ENCODE peak calls at places on chromosomes 4 and X, in ten cellular contexts. F is foreskin keratinocyte, I is ascending aorta, B is transverse colon, H is mammary epithelial cell, T is IMR-90, K is breast epithelium, C is body of pancreas, A is cardiac muscle cell, S is heart left ventricle. Q is an unnamed sample. For H3K27me3, the result is how much of the 10 kb centered on the place peaks cover.

GRCh38 chr4:174222266-174222872 is 61.1 kb downstream of the FBXO8 start:
- DNase-seq in F (no peak), I (no peak), T (peak), K (no peak), S (no peak), B (no peak), C (no peak), H (peak), A (peak), Q (no peak)

GRCh38 chr4:106039796-106040195 is 144.5 kb downstream of the NPNT start:
- DNase-seq in T (peak), C (no peak), K (no peak), S (no peak), H (no peak), A (no peak), I (no peak), F (no peak), B (no peak), Q (no peak)

GRCh38 chr4:89357346-89357745 is 49.7 kb upstream of the GPRIN3 start:
- DNase-seq in S (no peak), B (no peak), T (no peak), C (no peak), K (no peak), F (no peak), A (no peak), I (no peak), H (no peak), Q (no peak)

GRCh38 chr4:94068712-94069111 is 139.0 kb upstream of the SMARCAD1 start:
- DNase-seq in H (no peak), K (no peak), C (no peak), A (no peak), T (no peak), F (no peak), B (no peak), S (no peak), I (no peak), Q (no peak)

GRCh38 chr4:2066011-2066551 is 7.0 kb downstream of the NAT8L start:
- DNase-seq in K (no peak), I (no peak), F (no peak), S (peak), B (no peak), T (no peak), H (no peak), C (no peak), A (no peak), Q (no peak)

GRCh38 chr4:173527103-173527876 is 2.7 kb downstream of the HAND2 start:
- DNase-seq in F (no peak), B (no peak), I (peak), A (peak), C (no peak), H (no peak), T (no peak), K (no peak), S (no peak), Q (no peak)

GRCh38 chr4:165095291-165095690 is 17.4 kb downstream of the TMEM192 start:
- DNase-seq in B (no peak), C (no peak), T (no peak), A (no peak), H (no peak), F (no peak), I (no peak), K (no peak), S (no peak), Q (no peak)

GRCh38 chr4:163404570-163404969 is 60.9 kb downstream of the NPY5R start:
- DNase-seq in T (no peak), S (no peak), K (no peak), H (no peak), F (no peak), I (no peak), A (no peak), B (peak), C (peak), Q (no peak)

GRCh38 chr4:112377701-112378620 is 80.8 kb downstream of the ALPK1 start:
- DNase-seq in A (no peak), C (no peak), T (no peak), H (no peak), B (no peak), S (no peak), I (no peak), F (no peak), K (no peak), Q (no peak)

GRCh38 chr4:127463883-127464282 is 168.9 kb upstream of the INTU start:
- DNase-seq in H (no peak), A (no peak), F (no peak), I (no peak), K (no peak), T (no peak), C (no peak), B (no peak), S (no peak), Q (peak)

GRCh38 chrX:56764975-56765791 is 36.1 kb downstream of the NBDY start:
- DNase-seq in K (peak), H (no peak), I (peak), B (peak), F (no peak), A (no peak), C (no peak), S (no peak), T (no peak), Q (no peak)

GRCh38 chr4:61500883-61501282 is 300.8 kb downstream of the ADGRL3 start:
- DNase-seq in C (no peak), H (peak), I (no peak), T (no peak), F (peak), A (no peak), B (no peak), K (no peak), S (no peak), Q (no peak)

GRCh38 chrX:87409113-87409841 is 108.3 kb upstream of the KLHL4 start:
- DNase-seq in C (peak), A (peak), I (peak), T (peak), K (peak), H (peak), B (no peak), S (peak), F (peak), Q (peak)

GRCh38 chrX:112513154-112513553 is 166.6 kb downstream of the LHFPL1 start:
- DNase-seq in H (no peak), F (peak), S (no peak), I (no peak), T (peak), C (no peak), A (no peak), K (peak), B (no peak), Q (no peak)

GRCh38 chrX:69313622-69314290 is 148.5 kb upstream of the PJA1 start:
- DNase-seq in S (no peak), K (no peak), F (no peak), H (no peak), T (no peak), I (peak), C (no peak), A (no peak), B (no peak), Q (no peak)

GRCh38 chr4:121711263-121712000 is 14.7 kb upstream of the ANXA5 start:
- DNase-seq in A (peak), K (peak), S (peak), C (peak), T (peak), B (peak), H (peak), F (peak), I (peak), Q (peak)

GRCh38 chr4:173763374-173763773 is 233.3 kb upstream of the HAND2 start:
- DNase-seq in F (no peak), B (no peak), K (no peak), T (no peak), A (no peak), I (no peak), C (no peak), S (no peak), H (no peak), Q (no peak)

GRCh38 chrX:108036298-108036973 is 8.4 kb upstream of the VSIG1 start:
- DNase-seq in C (no peak), K (no peak), A (no peak), T (peak), I (no peak), B (no peak), H (peak), S (no peak), F (peak), Q (no peak)

GRCh38 chr4:138367942-138368341 is 125.8 kb upstream of the SLC7A11 start:
- DNase-seq in F (no peak), B (no peak), T (no peak), C (peak), I (no peak), S (no peak), H (no peak), A (no peak), K (no peak), Q (no peak)

GRCh38 chrX:39969099-39969825 is 128.5 kb downstream of the BCOR start:
- DNase-seq in F (no peak), A (peak), H (no peak), I (no peak), S (no peak), C (peak), T (no peak), K (no peak), B (no peak), Q (peak)

GRCh38 chr4:2961411-2962098 is 1.7 kb downstream of the NOP14 start:
- DNase-seq in T (no peak), S (no peak), K (no peak), F (no peak), I (no peak), H (no peak), B (no peak), C (no peak), A (no peak), Q (no peak)

GRCh38 chr4:56817840-56818491 is 3.5 kb downstream of the SPINK2 start:
- DNase-seq in B (no peak), F (peak), H (peak), S (no peak), C (no peak), A (no peak), K (no peak), T (no peak), I (no peak), Q (no peak)

GRCh38 chr4:112002301-112002700 is 143.0 kb upstream of the FAM241A start:
- DNase-seq in S (no peak), H (peak), F (peak), B (no peak), K (no peak), C (no peak), A (no peak), T (no peak), I (no peak), Q (no peak)

GRCh38 chr4:110046588-110047049 is 133.9 kb downstream of the EGF start:
- DNase-seq in F (peak), A (no peak), C (no peak), T (peak), H (peak), S (no peak), B (no peak), K (no peak), I (no peak), Q (no peak)

GRCh38 chr4:78022517-78022916 is 34.6 kb upstream of the FRAS1 start:
- DNase-seq in B (no peak), C (no peak), T (no peak), H (no peak), A (no peak), F (no peak), K (no peak), I (no peak), S (no peak), Q (peak)

GRCh38 chr4:124019749-124020549 is 623.4 kb downstream of the SPRY1 start:
- DNase-seq in C (no peak), B (no peak), F (no peak), H (no peak), K (no peak), S (no peak), I (no peak), T (no peak), A (no peak), Q (no peak)

GRCh38 chr4:110982486-110982885 is 359.6 kb upstream of the PITX2 start:
- DNase-seq in C (no peak), A (no peak), I (no peak), F (no peak), S (no peak), H (no peak), B (no peak), T (no peak), K (no peak), Q (no peak)

GRCh38 chr4:52015366-52015765 is 4.8 kb downstream of the LRRC66 start:
- DNase-seq in A (peak), K (no peak), C (no peak), B (no peak), H (no peak), S (no peak), F (no peak), T (no peak), I (no peak), Q (no peak)

GRCh38 chr4:74114234-74114633 is 15.2 kb upstream of the CXCL2 start:
- DNase-seq in A (no peak), I (no peak), T (peak), C (no peak), S (no peak), H (peak), B (no peak), F (peak), K (peak), Q (no peak)

GRCh38 chrX:70480660-70481018 is 36.0 kb downstream of the DLG3 start:
- DNase-seq in C (no peak), B (no peak), T (no peak), S (no peak), I (peak), H (no peak), A (peak), F (no peak), K (no peak), Q (peak)

GRCh38 chr4:189143255-189143654 is 797.4 kb upstream of the FRG1 start:
- DNase-seq in T (peak), H (peak), S (no peak), I (no peak), C (no peak), K (peak), A (no peak), F (peak), B (no peak), Q (no peak)

GRCh38 chr4:13143704-13144103 is 340.4 kb downstream of the RAB28 start:
- DNase-seq in F (no peak), C (no peak), I (no peak), T (no peak), K (no peak), S (no peak), B (no peak), H (no peak), A (no peak), Q (no peak)

GRCh38 chr4:145876531-145877180 is 62.0 kb downstream of the ZNF827 start:
- DNase-seq in I (no peak), S (no peak), C (no peak), T (no peak), B (no peak), A (no peak), H (no peak), K (no peak), F (no peak), Q (no peak)

GRCh38 chr4:177508662-177509061 is 66.4 kb upstream of the AGA start:
- DNase-seq in B (no peak), A (no peak), H (no peak), K (no peak), T (no peak), S (no peak), F (no peak), I (no peak), C (no peak), Q (no peak)
- H3K27ac ChIP-seq in B (no peak), A (no peak), H (no peak), K (no peak), T (no peak), S (no peak), F (no peak), I (no peak), C (no peak), Q (no peak)

GRCh38 chrX:11189097-11189496 is 78.0 kb downstream of the HCCS start:
- DNase-seq in A (no peak), F (peak), C (no peak), B (no peak), K (no peak), S (no peak), I (no peak), T (no peak), H (peak), Q (no peak)
- H3K27me3 ChIP-seq in A (under half), F (under half), C (under half), B (under half), K (under half), S (under half), I (under half), T (under half), H (under half), Q (under half)

GRCh38 chrX:17030580-17031285 is 84.3 kb downstream of the REPS2 start:
- DNase-seq in H (no peak), I (no peak), S (no peak), T (no peak), A (no peak), B (no peak), K (no peak), F (no peak), C (no peak), Q (no peak)
- H3K27ac ChIP-seq in H (no peak), I (peak), S (no peak), T (no peak), A (no peak), B (no peak), K (no peak), F (no peak), C (peak), Q (no peak)

GRCh38 chrX:36804066-36804465 is 204.1 kb upstream of the FAM47C start:
- DNase-seq in H (no peak), F (no peak), I (no peak), T (no peak), B (no peak), S (no peak), C (no peak), K (no peak), A (no peak), Q (no peak)
- H3K27me3 ChIP-seq in H (under half), F (under half), I (under half), T (under half), B (under half), S (under half), C (under half), K (under half), A (under half), Q (under half)

GRCh38 chr4:151667666-151668065 is 93.1 kb downstream of the GATB start:
- DNase-seq in C (no peak), A (no peak), F (no peak), S (no peak), K (no peak), I (no peak), H (no peak), T (no peak), B (no peak), Q (no peak)

GRCh38 chr4:151670843-151671242 is 90.0 kb downstream of the GATB start:
- DNase-seq in S (no peak), H (no peak), K (no peak), B (no peak), T (no peak), A (no peak), I (no peak), F (no peak), C (no peak), Q (no peak)

GRCh38 chr4:151667025-151667424 is 93.8 kb downstream of the GATB start:
- DNase-seq in A (no peak), S (no peak), I (no peak), T (peak), C (no peak), K (no peak), B (no peak), H (no peak), F (no peak), Q (no peak)

GRCh38 chr4:151669990-151670389 is 90.8 kb downstream of the GATB start:
- DNase-seq in S (no peak), C (no peak), A (no peak), I (no peak), K (no peak), F (peak), H (no peak), B (no peak), T (no peak), Q (no peak)

GRCh38 chr4:151668687-151669402 is 92.0 kb downstream of the GATB start:
- DNase-seq in I (no peak), C (no peak), T (peak), S (no peak), K (peak), B (no peak), A (no peak), F (peak), H (peak), Q (no peak)
- H3K27ac ChIP-seq in I (no peak), C (no peak), T (no peak), S (peak), K (no peak), B (no peak), A (peak), F (peak), H (peak), Q (no peak)

DNA sequence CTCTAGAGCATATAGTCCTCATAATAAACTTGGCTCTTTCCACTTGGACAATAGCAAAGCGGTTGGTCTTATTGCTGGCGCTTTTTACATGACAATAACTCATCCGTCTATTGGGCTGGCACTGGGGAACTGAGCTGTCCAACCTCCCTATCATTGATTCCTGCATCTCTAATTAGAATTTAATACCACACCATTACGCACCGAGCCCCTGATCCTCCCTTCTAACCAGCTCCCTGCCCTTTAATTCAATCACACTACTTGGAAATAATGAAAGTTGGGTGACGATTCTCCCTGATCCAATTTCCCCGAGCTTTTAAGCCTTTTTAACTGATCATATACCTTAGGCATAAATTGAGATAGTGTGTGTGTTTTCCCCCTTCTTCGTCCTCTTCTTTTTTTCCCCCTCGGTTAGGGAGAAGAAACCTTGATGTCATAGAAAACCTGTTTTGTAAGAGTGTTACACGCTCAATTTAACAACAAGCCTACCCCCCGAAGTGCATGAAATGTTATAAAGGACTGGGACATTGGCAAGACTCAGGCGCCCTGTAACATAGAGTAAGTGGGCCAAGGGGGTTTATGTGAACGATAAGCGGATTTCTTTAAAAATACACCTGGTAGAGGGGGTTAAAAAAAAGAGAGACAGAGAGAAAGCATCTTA is 392 bp upstream of the PHOX2B start:
- DNase-seq in I (no peak), T (no peak), K (no peak), F (no peak), C (no peak), H (no peak), S (no peak), B (no peak), A (no peak), Q (no peak)
- H3K27me3 ChIP-seq in I (under half), T (half or more), K (under half), F (half or more), C (under half), H (half or more), S (half or more), B (half or more), A (half or more), Q (half or more)

DNA sequence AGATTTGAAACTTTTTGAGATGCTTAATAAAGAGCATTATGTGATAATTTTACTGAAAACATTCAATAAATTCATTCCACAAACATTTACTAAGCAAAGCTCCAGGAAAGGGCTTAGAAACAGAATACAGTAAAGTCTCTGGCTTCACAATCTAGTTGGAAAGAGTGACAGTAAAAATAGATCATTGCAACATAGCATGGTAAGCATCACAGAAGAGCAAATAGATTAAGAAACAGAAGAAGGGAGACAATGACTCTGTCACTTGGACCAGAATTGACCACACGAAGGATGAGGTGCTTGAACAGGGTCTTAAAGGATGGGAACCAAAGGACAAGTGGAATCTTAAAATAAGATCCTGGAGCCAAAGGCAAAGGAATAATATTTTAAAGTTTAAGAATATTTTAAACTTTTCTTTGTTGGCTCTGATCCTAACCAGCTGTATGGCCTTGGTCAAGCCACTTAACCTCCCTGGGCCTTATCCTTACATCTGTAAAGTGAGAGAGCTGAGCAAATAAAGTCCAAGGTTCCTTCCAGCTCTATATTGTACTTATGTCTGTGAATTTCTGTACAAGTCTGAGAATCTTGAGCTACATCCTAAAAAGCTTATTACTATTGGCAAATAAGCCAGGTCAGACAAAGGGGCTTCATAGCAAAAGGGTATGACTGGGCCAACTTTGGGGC is 33.9 kb downstream of the SEC24D start:
- DNase-seq in B (no peak), C (no peak), I (no peak), S (no peak), H (no peak), F (no peak), K (no peak), A (no peak), T (no peak), Q (no peak)
- H3K27ac ChIP-seq in B (no peak), C (peak), I (no peak), S (peak), H (no peak), F (no peak), K (no peak), A (no peak), T (no peak), Q (no peak)

DNA sequence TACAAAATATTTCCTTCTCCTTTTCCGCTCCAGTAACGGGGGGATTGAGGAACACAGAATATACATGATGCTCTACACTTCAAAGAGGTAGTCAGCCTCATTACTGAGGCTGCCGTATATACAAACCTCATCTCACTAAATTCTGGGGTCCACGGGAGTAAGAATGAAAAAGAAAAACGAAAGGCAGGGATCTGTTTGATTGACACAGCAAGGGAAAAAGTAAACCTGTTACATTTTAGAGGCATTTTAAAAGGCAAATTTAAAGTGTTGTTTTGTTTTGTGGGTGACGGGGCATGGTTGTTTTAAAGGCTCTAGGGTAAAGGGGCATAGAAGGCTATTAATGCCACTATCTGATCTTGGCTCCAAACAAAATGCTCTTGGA is 2.9 kb upstream of the PCDH10 start:
- DNase-seq in C (no peak), S (no peak), B (no peak), F (no peak), H (no peak), K (no peak), A (no peak), T (no peak), I (no peak), Q (no peak)
- H3K27me3 ChIP-seq in C (under half), S (under half), B (half or more), F (half or more), H (half or more), K (under half), A (under half), T (under half), I (under half), Q (under half)

Q was measured in thyroid gland.